ENCODE peak calls at places on chromosomes 4 and X, in five cellular contexts. T, K, W, V and X are unnamed samples. For H3K9me3, the result is how much of the 10 kb centered on the place peaks cover.

GRCh38 chr4:94676910-94677309 is 80.8 kb upstream of the BMPR1B start:
- DNase-seq in T (no peak), K (no peak), W (no peak), V (no peak), X (no peak)

GRCh38 chr4:90137545-90137944 is 10.4 kb downstream of the CCSER1 start:
- DNase-seq in T (no peak), K (no peak), W (no peak), V (no peak), X (no peak)

GRCh38 chr4:1247811-1248261 is 1.1 kb downstream of the CTBP1 start:
- DNase-seq in T (no peak), K (no peak), W (no peak), V (no peak), X (no peak)

GRCh38 chr4:182880387-182881356 is 36.5 kb downstream of the DCTD start:
- DNase-seq in T (peak), K (no peak), W (no peak), V (no peak), X (peak)

GRCh38 chr4:80431203-80431602 is 95.7 kb downstream of the CFAP299 start:
- DNase-seq in T (no peak), K (no peak), W (no peak), V (no peak), X (no peak)

GRCh38 chrX:47539860-47540259 is 21.1 kb upstream of the ARAF start:
- DNase-seq in T (no peak), K (no peak), W (no peak), V (no peak), X (no peak)

GRCh38 chr4:39759569-39759968 is 61.6 kb downstream of the UBE2K start:
- DNase-seq in T (no peak), K (no peak), W (no peak), V (no peak), X (no peak)

GRCh38 chr4:57191523-57192034 is 81.4 kb upstream of the IGFBP7 start:
- DNase-seq in T (no peak), K (peak), W (no peak), V (no peak), X (no peak)

GRCh38 chrX:46754450-46755075 is 4.4 kb downstream of the SLC9A7 start:
- DNase-seq in T (no peak), K (no peak), W (no peak), V (no peak), X (no peak)

GRCh38 chr4:118743867-118744266 is 58.7 kb downstream of the METTL14 start:
- DNase-seq in T (no peak), K (no peak), W (no peak), V (no peak), X (no peak)

GRCh38 chr4:140004580-140005314 is 149.2 kb downstream of the MAML3 start:
- DNase-seq in T (peak), K (peak), W (peak), V (no peak), X (no peak)

GRCh38 chr4:142883433-142883832 is 37.3 kb upstream of the INPP4B start:
- DNase-seq in T (no peak), K (no peak), W (no peak), V (no peak), X (no peak)

GRCh38 chrX:120457766-120458180 is 11.3 kb downstream of the LAMP2 start:
- DNase-seq in T (no peak), K (no peak), W (no peak), V (no peak), X (no peak)

GRCh38 chrX:5295004-5295403 is 933.7 kb downstream of the NLGN4X start:
- DNase-seq in T (no peak), K (no peak), W (no peak), V (no peak), X (no peak)

GRCh38 chr4:169791527-169792156 is 33.9 kb upstream of the HPF1 start:
- DNase-seq in T (no peak), K (peak), W (peak), V (no peak), X (no peak)

GRCh38 chr4:94724016-94724415 is 33.7 kb upstream of the BMPR1B start:
- DNase-seq in T (no peak), K (no peak), W (no peak), V (no peak), X (no peak)

GRCh38 chr4:39950861-39951481 is 26.7 kb downstream of the PDS5A start:
- DNase-seq in T (no peak), K (no peak), W (no peak), V (no peak), X (no peak)

GRCh38 chr4:140088317-140088967 is 65.5 kb downstream of the MAML3 start:
- DNase-seq in T (no peak), K (no peak), W (no peak), V (no peak), X (no peak)

GRCh38 chr4:152454398-152455011 is 81.4 kb downstream of the FBXW7 start:
- DNase-seq in T (no peak), K (no peak), W (no peak), V (no peak), X (no peak)

GRCh38 chr4:111954546-111954945 is 190.7 kb upstream of the FAM241A start:
- DNase-seq in T (no peak), K (no peak), W (no peak), V (no peak), X (no peak)

GRCh38 chrX:20414781-20415445 is 148.2 kb upstream of the RPS6KA3 start:
- DNase-seq in T (no peak), K (no peak), W (no peak), V (no peak), X (no peak)

GRCh38 chr4:55866973-55867574 is 13.6 kb downstream of the EXOC1 start:
- DNase-seq in T (no peak), K (no peak), W (no peak), V (no peak), X (no peak)

GRCh38 chr4:168636506-168637176 is 139.8 kb downstream of the PALLD start:
- DNase-seq in T (no peak), K (no peak), W (no peak), V (no peak), X (no peak)

DNA sequence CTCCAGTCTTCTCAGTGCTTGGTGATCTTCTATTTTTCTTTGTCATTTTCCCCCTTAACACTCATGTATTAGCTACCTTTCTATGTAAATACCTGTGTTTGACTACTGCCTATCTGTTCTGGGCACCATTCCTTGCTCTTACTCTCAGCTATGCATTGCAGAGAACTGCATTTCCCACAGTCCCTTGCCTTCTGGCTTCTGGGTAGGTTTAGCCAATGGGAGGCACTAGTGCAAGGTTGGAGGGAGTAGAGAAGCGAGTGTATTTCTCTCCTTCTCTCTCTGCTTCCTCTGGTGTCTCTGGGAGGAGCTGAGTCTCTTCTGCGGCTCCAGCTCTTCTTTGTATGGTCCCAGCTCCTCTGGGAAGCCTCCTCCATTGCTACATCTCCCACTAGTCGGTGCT is 50.5 kb downstream of the CWH43 start:
- DNase-seq in T (no peak), K (no peak), W (no peak), V (no peak), X (no peak)
- H3K9me3 ChIP-seq in T (under half), K (under half), W (under half), V (under half), X (under half)

DNA sequence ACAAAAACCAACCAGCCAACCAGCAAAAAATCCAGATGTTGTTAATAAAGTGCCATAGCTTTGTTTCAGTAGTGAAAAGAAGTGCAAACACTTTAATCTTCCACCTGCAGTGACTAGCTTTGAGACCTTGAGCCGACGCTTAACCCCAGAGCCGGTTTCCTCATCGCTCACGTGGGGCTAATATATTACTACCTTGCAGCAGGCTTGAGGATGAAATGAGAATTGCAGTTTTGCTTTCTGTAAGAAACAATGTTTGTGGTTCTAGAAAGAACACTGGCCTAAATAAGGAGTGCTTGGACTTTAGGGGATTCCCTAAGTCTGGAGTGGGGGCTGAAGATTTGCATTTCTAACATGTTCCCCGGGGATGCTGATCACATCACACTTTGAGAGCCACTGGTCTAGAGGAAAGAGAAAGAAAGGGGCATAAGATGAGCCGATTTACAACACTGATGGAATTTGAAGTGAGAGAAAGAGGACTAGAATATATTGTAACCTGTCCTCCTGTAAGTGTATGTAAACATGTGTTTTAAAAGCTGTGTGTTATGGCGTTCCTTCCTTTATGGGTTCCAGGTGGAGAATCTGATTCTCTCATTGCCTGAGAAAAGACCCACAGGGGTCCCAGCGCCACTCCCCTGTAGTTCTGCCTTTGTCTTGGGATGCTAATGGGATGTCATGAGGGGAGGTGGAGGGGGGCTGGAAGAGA is 1.4 kb downstream of the FGF2 start:
- DNase-seq in T (no peak), K (peak), W (no peak), V (no peak), X (peak)
- TF ChIP-seq CTCF in T (no peak), K (no peak), W (no peak), V (no peak), X (peak)

GRCh38 chr4:99013884-99014523 is 18.5 kb downstream of the METAP1 start:
- DNase-seq in T (no peak), K (no peak), W (no peak), V (no peak), X (no peak)

GRCh38 chr4:99008051-99008450 is 12.5 kb downstream of the METAP1 start:
- DNase-seq in T (no peak), K (no peak), W (no peak), V (no peak), X (no peak)

GRCh38 chr4:99011910-99012309 is 16.4 kb downstream of the METAP1 start:
- DNase-seq in T (no peak), K (no peak), W (no peak), V (no peak), X (no peak)

DNA sequence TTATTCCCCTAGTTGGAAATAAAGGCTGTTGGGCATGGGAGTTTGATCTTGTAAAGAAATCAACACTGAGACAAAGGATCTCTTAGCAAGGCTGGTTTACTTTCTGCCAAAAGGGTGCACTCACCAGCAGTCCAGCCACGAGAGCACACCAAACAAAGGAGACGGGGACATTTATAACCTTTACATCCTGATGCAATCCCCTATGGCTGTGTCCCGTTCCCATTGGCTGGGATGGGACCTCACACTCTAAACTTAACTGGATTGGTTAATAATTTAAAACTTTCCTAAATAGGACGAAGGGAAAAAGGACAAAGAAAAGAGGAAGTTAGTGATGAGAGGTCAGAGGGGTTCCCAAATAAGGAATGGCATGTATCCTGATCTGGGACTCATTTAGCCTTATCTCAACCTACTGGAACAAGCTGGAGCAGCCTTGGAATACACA is 17.9 kb downstream of the METAP1 start:
- DNase-seq in T (no peak), K (no peak), W (no peak), V (no peak), X (peak)
- H3K9me3 ChIP-seq in T (under half), K (under half), W (under half), V (under half), X (under half)

GRCh38 chr4:61152433-61152832 is 47.7 kb upstream of the ADGRL3 start:
- DNase-seq in T (no peak), K (no peak), W (no peak), V (no peak), X (no peak)

DNA sequence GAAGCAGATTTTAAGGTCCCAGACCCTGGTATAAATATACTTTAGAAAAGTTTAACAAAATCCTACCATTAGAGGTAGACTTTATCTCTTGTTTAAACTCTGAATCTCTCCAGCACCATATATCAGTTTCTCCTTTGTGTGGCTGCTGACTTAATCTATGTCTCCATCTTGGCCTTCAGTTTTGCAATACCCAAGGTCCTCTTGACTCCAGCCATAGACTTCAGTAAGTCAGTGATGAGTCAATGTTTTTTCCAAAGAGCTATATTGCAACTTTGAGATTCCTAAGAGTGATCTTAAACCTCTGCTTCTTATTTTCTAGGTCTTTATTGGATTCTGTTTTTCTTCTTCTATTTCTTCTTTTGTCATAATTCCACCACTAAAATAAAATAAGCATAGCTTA is 50.8 kb upstream of the ADGRL3 start:
- DNase-seq in T (no peak), K (no peak), W (no peak), V (no peak), X (no peak)
- TF ChIP-seq CTCF in T (no peak), K (no peak), W (no peak), V (no peak), X (no peak)

GRCh38 chrX:136768469-136769084 is 12.2 kb downstream of the ARHGEF6 start:
- DNase-seq in T (no peak), K (peak), W (peak), V (no peak), X (peak)
- H3K9me3 ChIP-seq in T (under half), K (under half), W (under half), V (under half), X (under half)

DNA sequence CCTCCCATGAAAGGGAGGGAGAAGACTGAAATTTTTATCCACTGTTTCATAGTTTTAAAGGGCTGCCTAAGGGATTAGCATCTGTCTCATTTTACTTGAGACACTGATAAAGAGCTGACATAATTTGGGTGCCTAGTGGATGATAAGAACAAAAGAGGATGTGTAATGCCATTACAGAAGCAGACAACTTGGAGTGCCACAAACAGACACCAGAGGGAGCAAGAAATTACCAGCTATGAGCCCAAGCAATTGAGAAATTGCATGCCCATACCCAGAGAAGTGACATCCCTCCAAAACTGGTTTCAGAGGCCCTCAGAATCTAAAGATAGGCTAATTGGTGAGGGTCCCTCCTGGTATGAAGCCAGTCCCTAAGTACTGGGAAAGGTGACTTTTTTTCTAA is 38.5 kb upstream of the POU3F4 start:
- DNase-seq in T (no peak), K (peak), W (no peak), V (no peak), X (no peak)
- TF ChIP-seq CTCF in T (no peak), K (peak), W (peak), V (peak), X (peak)

GRCh38 chr4:88353324-88353723 is 25.3 kb upstream of the HERC6 start:
- DNase-seq in T (no peak), K (no peak), W (no peak), V (no peak), X (no peak)

GRCh38 chr4:88359558-88359957 is 19.1 kb upstream of the HERC6 start:
- DNase-seq in T (no peak), K (no peak), W (no peak), V (no peak), X (no peak)

GRCh38 chr4:88360256-88360655 is 18.4 kb upstream of the HERC6 start:
- DNase-seq in T (no peak), K (no peak), W (no peak), V (no peak), X (no peak)

GRCh38 chr4:88357262-88357661 is 21.4 kb upstream of the HERC6 start:
- DNase-seq in T (no peak), K (no peak), W (no peak), V (no peak), X (no peak)

DNA sequence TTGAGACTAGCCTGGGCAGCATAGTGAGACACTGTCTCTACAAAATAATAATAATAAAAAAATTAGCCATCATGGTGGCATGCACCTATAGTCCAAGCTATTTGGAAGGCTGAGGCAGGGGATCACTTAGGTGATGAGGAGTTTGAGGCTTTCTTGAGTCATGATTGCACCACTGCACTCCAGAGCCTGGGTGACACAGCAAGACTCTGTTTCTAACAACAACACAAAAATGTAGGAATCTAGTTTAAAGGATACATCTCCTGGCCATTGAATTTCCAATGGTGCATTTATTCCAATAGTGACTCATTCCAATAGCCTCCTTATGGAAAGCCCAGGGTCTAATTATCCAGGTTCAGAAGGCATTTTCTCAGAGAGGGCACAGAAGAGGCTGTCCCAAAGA is 21.9 kb upstream of the HERC6 start:
- DNase-seq in T (no peak), K (no peak), W (no peak), V (no peak), X (no peak)
- H3K9me3 ChIP-seq in T (under half), K (under half), W (under half), V (under half), X (under half)

DNA sequence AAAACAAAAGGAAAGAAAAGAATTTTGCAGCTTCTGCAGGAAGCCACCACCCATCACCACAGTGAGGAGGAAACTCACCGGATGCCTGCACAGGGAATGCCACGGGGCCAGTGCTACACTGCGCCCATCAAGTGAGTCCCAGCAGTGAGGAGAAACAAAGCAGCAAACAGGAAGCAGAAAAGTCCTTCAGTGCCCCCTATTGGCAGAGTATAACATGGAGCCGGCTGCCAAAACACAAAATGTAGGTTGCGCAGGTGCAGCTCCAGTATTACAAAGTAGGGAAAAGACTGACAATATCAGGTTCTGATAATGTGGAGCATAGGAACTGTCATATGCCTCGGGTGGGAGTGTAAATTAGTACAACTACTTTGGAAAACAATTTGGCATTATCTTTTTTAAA is 23.3 kb upstream of the SCML2 start:
- DNase-seq in T (no peak), K (peak), W (no peak), V (no peak), X (no peak)
- TF ChIP-seq CTCF in T (no peak), K (no peak), W (peak), V (no peak), X (no peak)

GRCh38 chr4:13528823-13529129 is 15.5 kb downstream of the NKX3-2 start:
- DNase-seq in T (no peak), K (no peak), W (no peak), V (no peak), X (no peak)

GRCh38 chr4:13530823-13531608 is 13.3 kb downstream of the NKX3-2 start:
- DNase-seq in T (no peak), K (no peak), W (no peak), V (no peak), X (no peak)

GRCh38 chr4:13533670-13534343 is 10.5 kb downstream of the NKX3-2 start:
- DNase-seq in T (no peak), K (no peak), W (no peak), V (no peak), X (no peak)

GRCh38 chr4:13529130-13529919 is 15.0 kb downstream of the NKX3-2 start:
- DNase-seq in T (no peak), K (no peak), W (no peak), V (no peak), X (no peak)

DNA sequence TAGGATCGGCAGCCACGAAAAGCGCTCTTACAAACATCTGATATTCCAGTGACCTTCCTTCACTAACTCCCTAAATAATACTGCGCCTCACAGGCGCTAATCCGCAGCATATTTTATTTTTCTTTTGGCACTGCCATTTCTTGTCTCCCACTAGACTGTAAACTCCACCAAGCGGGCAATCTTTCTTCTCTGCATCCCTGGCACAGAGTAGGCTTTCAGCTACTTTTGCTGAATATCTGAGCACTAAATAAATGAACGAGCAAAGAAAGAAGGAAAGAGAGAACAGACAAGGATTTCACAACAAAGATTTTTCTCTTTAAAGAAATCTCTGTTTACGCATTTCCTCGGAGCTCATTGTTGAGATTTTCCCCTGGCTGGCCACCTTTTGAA is 12.7 kb downstream of the NKX3-2 start:
- DNase-seq in T (no peak), K (no peak), W (no peak), V (no peak), X (no peak)
- H3K9me3 ChIP-seq in T (under half), K (under half), W (under half), V (under half), X (under half)